ENCODE peak calls at places on chromosomes 3 and 15, in four cellular contexts. J is ovary, C is HepG2, Y is astrocyte. E is an unnamed sample. For H3K9me3 and H3K4me1, the result is how much of the 10 kb centered on the place peaks cover.

GRCh38 chr3:12993623-12994356 is 79.4 kb downstream of the IQSEC1 start:
- DNase-seq in J (peak), C (no peak), Y (no peak), E (peak)

GRCh38 chr15:90583471-90584252 is 53.9 kb downstream of the CRTC3 start:
- DNase-seq in J (no peak), C (no peak), Y (no peak), E (no peak)

GRCh38 chr15:37289109-37289765 is 188.9 kb upstream of the MEIS2 start:
- DNase-seq in J (no peak), C (peak), Y (no peak), E (no peak)

GRCh38 chr15:29864501-29864900 is 42.2 kb upstream of the TJP1 start:
- DNase-seq in J (no peak), C (no peak), Y (no peak), E (no peak)

GRCh38 chr3:108202834-108203233 is 19.4 kb downstream of the IFT57 start:
- DNase-seq in J (no peak), C (no peak), Y (peak), E (no peak)

GRCh38 chr3:89113887-89114840 is 6.7 kb downstream of the EPHA3 start:
- DNase-seq in J (peak), C (peak), Y (peak), E (peak)

GRCh38 chr3:14761121-14761672 is 57.6 kb upstream of the FGD5 start:
- DNase-seq in J (no peak), C (no peak), Y (no peak), E (no peak)

GRCh38 chr3:24713516-24713915 is 218.9 kb upstream of the THRB start:
- DNase-seq in J (no peak), C (no peak), Y (no peak), E (no peak)

GRCh38 chr3:50401973-50402372 is 42.7 kb upstream of the TMEM115 start:
- DNase-seq in J (no peak), C (no peak), Y (no peak), E (no peak)

GRCh38 chr3:27594096-27594690 is 110.0 kb upstream of the SLC4A7 start:
- DNase-seq in J (no peak), C (no peak), Y (no peak), E (no peak)

GRCh38 chr3:38662544-38662943 is 13.1 kb upstream of the SCN5A start:
- DNase-seq in J (no peak), C (peak), Y (no peak), E (no peak)

GRCh38 chr15:70494861-70495571 is 268.3 kb downstream of the UACA start:
- DNase-seq in J (no peak), C (peak), Y (peak), E (no peak)

DNA sequence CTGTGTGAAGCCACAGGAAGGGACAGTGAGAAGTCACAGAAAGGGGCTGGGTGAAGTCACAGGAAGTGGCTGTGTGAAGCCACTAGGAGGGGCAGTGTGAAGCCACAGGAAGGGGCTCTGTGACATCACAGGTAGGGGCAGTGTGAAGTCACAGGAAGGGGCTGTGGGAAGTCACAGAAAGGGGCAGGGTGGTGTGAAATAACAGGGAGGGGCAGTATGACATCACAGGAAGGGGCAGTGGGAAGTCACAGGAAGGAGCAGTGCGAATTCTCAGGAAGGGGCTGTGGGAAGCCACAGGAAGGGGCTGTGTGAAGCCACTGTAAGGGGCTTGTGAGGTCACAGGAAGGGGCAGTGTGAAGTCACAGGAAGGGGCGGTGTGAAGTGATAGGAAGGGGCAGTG is 35.9 kb downstream of the GASK1A start:
- DNase-seq in J (no peak), C (no peak), Y (no peak), E (no peak)
- H3K9me3 ChIP-seq in J (under half), C (half or more), Y (under half), E (under half)

GRCh38 chr3:97029972-97030371 is 215.6 kb downstream of the EPHA6 start:
- DNase-seq in J (no peak), C (no peak), Y (no peak), E (no peak)
- TF ChIP-seq CTCF in J (no peak), C (no peak), Y (no peak), E (no peak)

DNA sequence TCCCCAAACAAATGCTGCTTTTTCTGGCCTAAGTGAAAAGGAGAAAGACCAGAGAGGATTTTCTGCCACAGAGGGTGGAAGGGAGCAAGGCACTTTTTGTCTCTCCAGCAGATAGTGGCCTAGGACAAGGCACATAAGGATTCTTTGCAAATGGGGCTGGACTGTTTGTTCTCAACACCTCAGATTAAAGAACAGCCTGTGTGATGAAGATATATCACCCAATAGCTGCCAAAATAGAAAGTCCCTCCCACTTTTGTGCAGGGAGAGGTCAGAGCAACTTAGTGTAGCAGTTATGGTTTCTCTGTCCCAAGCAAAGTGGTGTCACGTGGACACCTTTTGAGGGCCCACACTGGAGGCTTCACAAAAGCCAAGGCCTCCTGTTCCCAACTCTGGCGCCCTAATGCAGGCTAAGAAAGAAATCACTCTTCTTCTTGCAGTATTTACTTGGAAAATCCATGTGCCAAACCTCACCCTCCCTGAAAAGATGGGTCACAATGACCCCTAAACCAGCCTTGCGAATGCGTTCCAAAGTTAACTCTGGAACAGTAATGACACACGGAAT is 84.9 kb downstream of the LRIG1 start:
- DNase-seq in J (no peak), C (no peak), Y (no peak), E (no peak)
- H3K4me1 ChIP-seq in J (under half), C (under half), Y (under half), E (under half)

GRCh38 chr15:25051399-25052154 is 96.8 kb downstream of the SNRPN start:
- DNase-seq in J (peak), C (no peak), Y (no peak), E (no peak)
- H3K9me3 ChIP-seq in J (under half), C (half or more), Y (half or more), E (half or more)

GRCh38 chr3:45676248-45677044 is 12.8 kb upstream of the SACM1L start:
- DNase-seq in J (no peak), C (no peak), Y (no peak), E (no peak)
- TF ChIP-seq CTCF in J (no peak), C (no peak), Y (no peak), E (no peak)